ENCODE peak calls at places on chromosomes 7 and 10, in five cellular contexts. One of them, this sample, is unnamed.
A peak's percentile ranks its signal among the peaks of the same experiment; 100 is the strongest.

GRCh38 chr10:69217119-69217754 is 2.9 kb upstream of the HKDC1 start:
- DNase-seq in AG10803: peak; percentile 91
- DNase-seq in AG04449: peak; percentile 73
- DNase-seq in IMR-90: peak; percentile 80
- DNase-seq in upper lobe of right lung: no peak
- DNase-seq in this sample: no peak

GRCh38 chr7:136114966-136115762 is 138.0 kb upstream of the MTPN start:
- DNase-seq in upper lobe of right lung: no peak
- DNase-seq in AG10803: peak; percentile 48
- DNase-seq in AG04449: no peak
- DNase-seq in IMR-90: peak; percentile 52
- DNase-seq in this sample: no peak

GRCh38 chr10:65497837-65498236 is 1428.0 kb upstream of the LRRTM3 start:
- DNase-seq in AG10803: no peak
- DNase-seq in upper lobe of right lung: no peak
- DNase-seq in IMR-90: no peak
- DNase-seq in AG04449: no peak
- DNase-seq in this sample: no peak

GRCh38 chr7:90552521-90552920 is 43.6 kb upstream of the CDK14 start:
- DNase-seq in upper lobe of right lung: no peak
- DNase-seq in IMR-90: peak; percentile 35
- DNase-seq in AG04449: no peak
- DNase-seq in AG10803: peak; percentile 22
- DNase-seq in this sample: no peak

GRCh38 chr7:128997161-128997560 is 57.8 kb downstream of the TNPO3 start:
- DNase-seq in IMR-90: no peak
- DNase-seq in upper lobe of right lung: no peak
- DNase-seq in AG10803: no peak
- DNase-seq in AG04449: no peak
- DNase-seq in this sample: no peak

GRCh38 chr7:15546272-15546792 is 15.5 kb downstream of the AGMO start:
- DNase-seq in IMR-90: no peak
- DNase-seq in AG04449: no peak
- DNase-seq in upper lobe of right lung: no peak
- DNase-seq in AG10803: no peak
- DNase-seq in this sample: no peak

GRCh38 chr10:5411941-5412276 is 448 bp upstream of the NET1 start:
- DNase-seq in upper lobe of right lung: no peak
- DNase-seq in AG04449: no peak
- DNase-seq in AG10803: peak; percentile 19
- DNase-seq in IMR-90: no peak
- DNase-seq in this sample: no peak

GRCh38 chr10:98242823-98243222 is 25.2 kb downstream of the LOXL4 start:
- DNase-seq in AG10803: peak; percentile 51
- DNase-seq in AG04449: no peak
- DNase-seq in IMR-90: peak; percentile 56
- DNase-seq in upper lobe of right lung: no peak
- DNase-seq in this sample: no peak

GRCh38 chr7:34058791-34059550 is 153.6 kb downstream of the BMPER start:
- DNase-seq in upper lobe of right lung: no peak
- DNase-seq in AG04449: no peak
- DNase-seq in IMR-90: no peak
- DNase-seq in AG10803: peak; percentile 80
- DNase-seq in this sample: no peak

GRCh38 chr10:43801137-43801536 is 152.5 kb upstream of the ZNF32 start:
- DNase-seq in AG10803: no peak
- DNase-seq in IMR-90: no peak
- DNase-seq in upper lobe of right lung: no peak
- DNase-seq in AG04449: no peak
- DNase-seq in this sample: no peak

GRCh38 chr7:148621563-148621962 is 31.0 kb downstream of the C7orf33 start:
- DNase-seq in AG04449: no peak
- DNase-seq in AG10803: no peak
- DNase-seq in IMR-90: no peak
- DNase-seq in upper lobe of right lung: no peak
- DNase-seq in this sample: no peak

GRCh38 chr10:2949948-2950354 is 117.4 kb upstream of the PFKP start:
- DNase-seq in upper lobe of right lung: no peak
- DNase-seq in AG10803: peak; percentile 53
- DNase-seq in AG04449: no peak
- DNase-seq in IMR-90: peak; percentile 28
- DNase-seq in this sample: no peak

GRCh38 chr10:3068968-3069737 is 1.8 kb downstream of the PFKP start:
- DNase-seq in AG04449: no peak
- DNase-seq in AG10803: peak; percentile 13
- DNase-seq in upper lobe of right lung: no peak
- DNase-seq in IMR-90: peak; percentile 27
- DNase-seq in this sample: no peak

GRCh38 chr10:100518761-100519241 is 860 bp downstream of the SEC31B start:
- DNase-seq in AG10803: peak; percentile 57
- DNase-seq in upper lobe of right lung: no peak
- DNase-seq in AG04449: no peak
- DNase-seq in IMR-90: peak; percentile 70
- DNase-seq in this sample: peak; percentile 41

GRCh38 chr7:127251458-127252379 is 1.0 kb downstream of the GRM8 start:
- DNase-seq in AG04449: no peak
- DNase-seq in AG10803: no peak
- DNase-seq in IMR-90: no peak
- DNase-seq in upper lobe of right lung: no peak
- DNase-seq in this sample: no peak

GRCh38 chr7:36032362-36032818 is 120.7 kb upstream of the EEPD1 start:
- DNase-seq in AG10803: peak; percentile 54
- DNase-seq in upper lobe of right lung: no peak
- DNase-seq in IMR-90: peak; percentile 21
- DNase-seq in AG04449: no peak
- DNase-seq in this sample: no peak

GRCh38 chr7:28904539-28905143 is 53.5 kb downstream of the TRIL start:
- DNase-seq in AG10803: no peak
- DNase-seq in IMR-90: no peak
- DNase-seq in AG04449: no peak
- DNase-seq in upper lobe of right lung: no peak
- DNase-seq in this sample: no peak

GRCh38 chr10:11160982-11161554 is 143.4 kb downstream of the CELF2 start:
- DNase-seq in upper lobe of right lung: no peak
- DNase-seq in AG04449: no peak
- DNase-seq in IMR-90: no peak
- DNase-seq in AG10803: no peak
- DNase-seq in this sample: no peak

GRCh38 chr7:150914196-150914595 is 61.9 kb downstream of the AOC1 start:
- DNase-seq in upper lobe of right lung: no peak
- DNase-seq in IMR-90: no peak
- DNase-seq in AG10803: no peak
- DNase-seq in AG04449: no peak
- DNase-seq in this sample: no peak

GRCh38 chr10:129629911-129630310 is 162.9 kb downstream of the MGMT start:
- DNase-seq in AG04449: no peak
- DNase-seq in IMR-90: no peak
- DNase-seq in AG10803: no peak
- DNase-seq in upper lobe of right lung: no peak
- DNase-seq in this sample: no peak

GRCh38 chr10:130121486-130122079 is 11.0 kb upstream of the C10orf143 start:
- DNase-seq in AG10803: no peak
- DNase-seq in upper lobe of right lung: peak; percentile 53
- DNase-seq in AG04449: no peak
- DNase-seq in IMR-90: no peak
- DNase-seq in this sample: no peak

GRCh38 chr10:18343573-18343972 is 203.3 kb downstream of the CACNB2 start:
- DNase-seq in IMR-90: no peak
- DNase-seq in upper lobe of right lung: no peak
- DNase-seq in AG04449: no peak
- DNase-seq in AG10803: no peak
- DNase-seq in this sample: no peak

GRCh38 chr7:30459591-30460245 is 18.9 kb downstream of the NOD1 start:
- DNase-seq in IMR-90: peak; percentile 95
- DNase-seq in AG10803: peak; percentile 97
- DNase-seq in AG04449: peak; percentile 92
- DNase-seq in upper lobe of right lung: no peak
- DNase-seq in this sample: no peak

GRCh38 chr10:96719850-96720421 is 378 bp downstream of the PIK3AP1 start:
- DNase-seq in upper lobe of right lung: peak; percentile 87
- DNase-seq in IMR-90: no peak
- DNase-seq in AG10803: peak; percentile 7
- DNase-seq in AG04449: no peak
- DNase-seq in this sample: no peak
- TF ChIP-seq CTCF in upper lobe of right lung: peak; percentile 40
- TF ChIP-seq CTCF in IMR-90: peak; percentile 38
- TF ChIP-seq CTCF in AG10803: peak; percentile 41
- TF ChIP-seq CTCF in AG04449: peak; percentile 15
- TF ChIP-seq CTCF in this sample: no peak

GRCh38 chr7:99270702-99271101 is 1.9 kb upstream of the MYH16 start:
- DNase-seq in AG04449: no peak
- DNase-seq in upper lobe of right lung: no peak
- DNase-seq in AG10803: no peak
- DNase-seq in IMR-90: no peak
- DNase-seq in this sample: no peak
- TF ChIP-seq CTCF in AG04449: no peak
- TF ChIP-seq CTCF in upper lobe of right lung: peak; percentile 16
- TF ChIP-seq CTCF in AG10803: no peak
- TF ChIP-seq CTCF in IMR-90: no peak
- TF ChIP-seq CTCF in this sample: no peak

GRCh38 chr7:122143751-122144711 is at the start of gene AASS:
- DNase-seq in AG04449: peak; percentile 67
- DNase-seq in AG10803: peak; percentile 93
- DNase-seq in IMR-90: peak; percentile 94
- DNase-seq in upper lobe of right lung: peak; percentile 97
- DNase-seq in this sample: peak; percentile 95
- TF ChIP-seq CTCF in AG04449: peak; percentile 1
- TF ChIP-seq CTCF in AG10803: no peak
- TF ChIP-seq CTCF in IMR-90: no peak
- TF ChIP-seq CTCF in upper lobe of right lung: no peak
- TF ChIP-seq CTCF in this sample: no peak

DNA sequence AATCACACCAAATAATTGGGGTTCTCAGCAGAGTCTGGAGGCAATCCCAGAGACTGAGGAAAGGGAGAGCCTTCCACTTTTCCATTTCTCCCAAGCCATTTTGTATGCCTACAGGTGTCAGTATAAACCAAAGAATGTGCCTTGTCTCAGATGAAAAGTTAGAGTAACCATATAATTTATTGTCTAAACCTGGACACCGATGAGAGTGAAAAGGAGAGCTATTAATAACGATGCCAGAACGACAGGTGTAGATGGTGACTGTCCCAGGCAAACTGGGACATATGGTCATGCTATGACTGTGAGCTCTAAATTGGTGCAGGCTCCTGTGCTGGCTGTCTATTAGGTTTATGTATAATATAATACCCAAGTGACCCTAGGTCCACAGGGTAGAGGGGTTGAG is 219.6 kb downstream of the ARHGAP12 start:
- DNase-seq in AG04449: no peak
- DNase-seq in IMR-90: no peak
- DNase-seq in AG10803: no peak
- DNase-seq in upper lobe of right lung: no peak
- DNase-seq in this sample: no peak
- TF ChIP-seq CTCF in AG04449: no peak
- TF ChIP-seq CTCF in IMR-90: peak; percentile 30
- TF ChIP-seq CTCF in AG10803: peak; percentile 17
- TF ChIP-seq CTCF in upper lobe of right lung: peak; percentile 14
- TF ChIP-seq CTCF in this sample: no peak

GRCh38 chr7:6272481-6273323 is at the start of gene CYTH3:
- DNase-seq in AG04449: no peak
- DNase-seq in upper lobe of right lung: peak; percentile 91
- DNase-seq in AG10803: peak; percentile 71
- DNase-seq in IMR-90: peak; percentile 71
- DNase-seq in this sample: no peak
- TF ChIP-seq CTCF in AG04449: no peak
- TF ChIP-seq CTCF in upper lobe of right lung: no peak
- TF ChIP-seq CTCF in AG10803: no peak
- TF ChIP-seq CTCF in IMR-90: no peak
- TF ChIP-seq CTCF in this sample: no peak

GRCh38 chr7:142391191-142391992 is 133.5 kb upstream of the PRSS58 start:
- DNase-seq in AG10803: no peak
- DNase-seq in upper lobe of right lung: no peak
- DNase-seq in AG04449: no peak
- DNase-seq in IMR-90: peak; percentile 15
- DNase-seq in this sample: no peak
- TF ChIP-seq CTCF in AG10803: peak; percentile 48
- TF ChIP-seq CTCF in upper lobe of right lung: no peak
- TF ChIP-seq CTCF in AG04449: peak; percentile 49
- TF ChIP-seq CTCF in IMR-90: peak; percentile 35
- TF ChIP-seq CTCF in this sample: no peak

This sample was measured in thoracic aorta.